ENCODE peak calls at places on chromosomes 11 and 22, in six cellular contexts. F, L, X, P, E and C are unnamed samples.

GRCh38 chr11:23570828-23571227 is 710.6 kb upstream of the CCDC179 start:
- DNase-seq in F (no peak), L (no peak), X (no peak), P (no peak), E (no peak), C (no peak)

GRCh38 chr11:119094816-119095065 is 6.9 kb downstream of the DPAGT1 start:
- DNase-seq in F (peak), L (peak), X (no peak), P (no peak), E (peak), C (no peak)

GRCh38 chr11:83192846-83193245 is 666 bp upstream of the ANKRD42 start:
- DNase-seq in F (no peak), L (no peak), X (no peak), P (no peak), E (no peak), C (no peak)

GRCh38 chr11:12087075-12087775 is 23.2 kb upstream of the MICAL2 start:
- DNase-seq in F (peak), L (peak), X (no peak), P (no peak), E (peak), C (no peak)

GRCh38 chr11:75667268-75667830 is 1.5 kb downstream of the MAP6 start:
- DNase-seq in F (peak), L (no peak), X (peak), P (peak), E (no peak), C (no peak)

GRCh38 chr22:40436460-40437431 is 66.4 kb downstream of the SGSM3 start:
- DNase-seq in F (peak), L (peak), X (no peak), P (peak), E (no peak), C (no peak)

GRCh38 chr11:63229815-63230214 is 13.6 kb downstream of the SLC22A25 start:
- DNase-seq in F (no peak), L (no peak), X (no peak), P (no peak), E (no peak), C (no peak)

GRCh38 chr22:38077595-38077994 is 6.4 kb downstream of the SLC16A8 start:
- DNase-seq in F (no peak), L (no peak), X (no peak), P (no peak), E (no peak), C (no peak)

GRCh38 chr11:111300569-111300968 is 2.2 kb downstream of the POU2AF3 start:
- DNase-seq in F (no peak), L (no peak), X (no peak), P (no peak), E (no peak), C (no peak)

GRCh38 chr11:97814325-97814959 is 1206.3 kb upstream of the CNTN5 start:
- DNase-seq in F (no peak), L (no peak), X (no peak), P (no peak), E (no peak), C (no peak)

GRCh38 chr11:83033367-83033766 is 38.3 kb downstream of the RAB30 start:
- DNase-seq in F (no peak), L (no peak), X (no peak), P (no peak), E (no peak), C (no peak)

GRCh38 chr22:40487663-40488249 is 117.4 kb downstream of the SGSM3 start:
- DNase-seq in F (peak), L (peak), X (no peak), P (no peak), E (no peak), C (no peak)

GRCh38 chr22:27416553-27417427 is 384.8 kb downstream of the MN1 start:
- DNase-seq in F (no peak), L (peak), X (no peak), P (peak), E (no peak), C (no peak)

GRCh38 chr11:94593030-94593429 is 25.9 kb downstream of the PIWIL4 start:
- DNase-seq in F (no peak), L (no peak), X (no peak), P (no peak), E (no peak), C (no peak)

DNA sequence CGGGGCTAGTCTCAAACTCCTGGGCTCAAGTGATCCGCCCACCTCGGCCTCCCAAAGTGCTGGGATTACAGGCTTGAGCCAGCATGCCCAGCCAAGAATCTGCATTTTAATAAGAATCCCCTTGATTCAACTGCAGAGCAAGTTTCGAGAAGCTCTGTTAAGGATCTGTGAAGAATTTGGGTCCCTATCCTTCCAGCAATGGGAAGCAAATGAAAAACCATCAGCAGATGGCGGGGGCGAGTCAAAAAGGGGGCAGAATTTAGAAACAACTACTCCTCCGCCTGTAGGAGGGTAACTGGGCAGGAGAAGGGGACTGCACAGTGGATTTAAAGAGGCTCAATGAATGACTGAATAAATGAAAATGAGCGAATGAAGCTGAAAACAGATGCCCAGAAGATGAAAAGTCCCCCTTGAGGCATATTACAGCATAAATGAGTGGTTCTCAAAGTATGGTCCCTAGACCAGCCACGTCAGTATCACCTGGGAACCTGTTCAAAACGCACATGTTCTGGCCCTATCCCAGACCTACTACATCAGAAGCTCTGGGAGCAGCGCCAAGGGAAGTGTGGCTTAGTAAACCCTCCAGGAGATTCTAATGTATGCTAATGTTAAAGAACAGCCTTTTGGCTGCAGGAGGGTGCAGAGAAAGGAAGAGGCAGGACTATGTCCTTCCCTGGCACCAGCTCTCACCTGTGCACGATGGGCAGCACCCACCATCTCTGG is 15.0 kb downstream of the VWCE start:
- DNase-seq in F (peak), L (no peak), X (no peak), P (peak), E (no peak), C (no peak)
- TF ChIP-seq CTCF in F (peak), L (no peak), X (no peak), P (peak), E (no peak), C (no peak)

GRCh38 chr22:20180640-20181039 is 29.8 kb upstream of the CCDC188 start:
- DNase-seq in F (no peak), L (no peak), X (no peak), P (no peak), E (no peak), C (no peak)

GRCh38 chr22:20178922-20179227 is 28.0 kb upstream of the CCDC188 start:
- DNase-seq in F (no peak), L (no peak), X (no peak), P (no peak), E (no peak), C (no peak)

GRCh38 chr22:20179455-20180244 is 28.8 kb upstream of the CCDC188 start:
- DNase-seq in F (no peak), L (no peak), X (no peak), P (no peak), E (no peak), C (no peak)

GRCh38 chr22:20181194-20181931 is 30.5 kb upstream of the CCDC188 start:
- DNase-seq in F (no peak), L (no peak), X (no peak), P (no peak), E (no peak), C (no peak)

GRCh38 chr22:20180245-20180630 is 29.4 kb upstream of the CCDC188 start:
- DNase-seq in F (no peak), L (no peak), X (no peak), P (peak), E (no peak), C (no peak)
- TF ChIP-seq CTCF in F (peak), L (peak), X (peak), P (peak), E (no peak), C (no peak)

DNA sequence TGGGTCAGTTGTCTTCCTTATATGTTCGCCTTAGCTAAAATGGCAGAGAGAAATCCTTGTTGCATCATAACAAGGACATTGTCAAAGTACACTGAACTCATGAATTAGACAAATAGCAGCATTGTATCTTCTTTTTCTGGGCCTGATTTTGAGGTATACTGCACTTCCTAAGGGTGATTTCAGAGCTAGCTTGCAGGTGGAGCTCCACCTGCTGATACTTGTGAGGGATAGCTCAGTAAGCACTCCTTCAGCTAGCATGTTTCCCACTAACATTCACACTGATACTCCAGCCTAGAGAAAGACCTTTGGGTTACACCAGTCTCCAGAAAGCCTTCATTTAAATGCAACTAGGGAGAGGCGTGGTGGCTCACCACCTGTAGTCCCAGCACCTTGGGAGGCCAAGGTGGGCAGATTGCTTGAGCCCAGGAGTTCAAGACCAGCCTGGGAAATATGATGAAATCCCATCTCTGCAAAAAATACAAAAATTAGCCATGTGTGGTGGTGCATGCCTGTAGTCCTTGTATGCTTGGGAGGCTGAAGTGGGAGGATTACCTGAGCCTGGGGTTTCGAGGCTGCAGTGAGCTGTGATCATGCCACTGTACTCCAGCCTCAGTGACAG is 29.8 kb downstream of the JAM3 start:
- DNase-seq in F (peak), L (no peak), X (no peak), P (no peak), E (no peak), C (no peak)
- TF ChIP-seq CTCF in F (peak), L (peak), X (no peak), P (peak), E (no peak), C (peak)

DNA sequence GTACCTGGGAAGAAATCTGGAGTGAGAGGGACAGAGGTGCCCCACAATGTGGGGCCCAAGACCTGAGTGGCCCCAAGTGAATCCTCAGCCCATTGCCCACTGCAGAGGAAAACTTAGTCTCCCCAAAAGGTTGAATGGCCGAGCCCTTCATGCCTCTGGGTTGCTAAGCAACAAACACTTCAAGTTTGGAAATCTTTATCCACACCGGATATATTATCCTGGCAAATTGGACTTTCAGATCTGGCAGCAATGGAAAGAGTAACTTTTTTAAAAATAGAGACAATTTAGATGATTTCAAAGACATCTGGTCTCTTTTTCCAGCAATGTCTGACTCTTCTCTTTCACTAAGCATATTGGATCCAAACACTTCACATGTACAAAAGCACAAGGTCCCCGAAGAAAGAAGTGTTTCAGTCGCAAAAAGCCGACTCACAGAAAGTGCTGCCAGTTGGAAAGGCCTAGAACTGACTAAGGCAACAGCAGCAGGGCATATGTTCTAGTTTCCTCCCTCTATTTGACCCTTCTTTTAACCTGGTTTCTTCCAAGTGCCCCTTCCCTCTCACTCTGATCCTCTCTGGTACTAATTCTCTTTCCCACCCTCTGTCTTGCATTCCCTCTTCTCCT is 505.2 kb downstream of the SOX6 start:
- DNase-seq in F (no peak), L (no peak), X (no peak), P (no peak), E (no peak), C (no peak)
- TF ChIP-seq CTCF in F (no peak), L (no peak), X (no peak), P (no peak), E (no peak), C (no peak)

GRCh38 chr22:22855085-22855484 is 32.5 kb upstream of the IGLL5 start:
- DNase-seq in F (no peak), L (no peak), X (no peak), P (no peak), E (no peak), C (no peak)

GRCh38 chr22:22856364-22856763 is 31.3 kb upstream of the IGLL5 start:
- DNase-seq in F (no peak), L (no peak), X (no peak), P (no peak), E (no peak), C (no peak)

GRCh38 chr22:22856885-22857606 is 30.6 kb upstream of the IGLL5 start:
- DNase-seq in F (no peak), L (no peak), X (no peak), P (no peak), E (no peak), C (no peak)

GRCh38 chr22:22854466-22854865 is 33.1 kb upstream of the IGLL5 start:
- DNase-seq in F (no peak), L (no peak), X (no peak), P (no peak), E (no peak), C (no peak)

DNA sequence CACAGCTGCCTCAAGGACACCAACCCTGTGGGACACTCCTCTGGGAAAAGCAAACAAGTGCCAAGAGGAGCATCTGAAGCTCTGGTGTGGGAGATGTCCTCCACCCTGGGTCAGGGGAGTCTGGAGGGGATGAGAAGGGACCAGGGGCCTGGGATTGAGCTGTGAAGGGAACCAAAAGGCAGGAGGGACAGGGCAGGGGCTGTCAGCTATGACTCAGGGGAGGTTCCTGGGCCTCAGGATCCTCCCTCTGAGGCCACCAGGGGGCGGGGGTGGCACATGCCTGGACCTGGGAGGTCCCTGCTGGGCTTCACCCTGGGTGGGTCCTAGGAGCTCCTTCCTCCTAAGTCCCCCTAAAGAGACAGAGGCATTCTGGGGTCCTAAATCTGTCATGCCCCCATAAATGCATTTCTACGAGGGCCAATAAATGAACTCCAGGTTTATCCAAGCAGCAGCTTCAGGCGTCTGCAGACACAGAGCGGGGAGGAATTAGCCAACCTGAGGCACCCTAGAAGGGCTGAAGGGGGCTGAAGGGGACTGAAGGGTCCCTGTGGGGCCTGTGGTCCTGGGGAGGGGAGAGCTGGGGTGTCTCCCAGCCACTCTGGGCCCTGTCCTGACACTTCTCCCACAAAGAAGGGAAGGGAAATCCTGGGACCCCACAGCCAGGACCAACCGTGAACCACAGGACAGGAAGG is 31.9 kb upstream of the IGLL5 start:
- DNase-seq in F (peak), L (no peak), X (peak), P (peak), E (no peak), C (no peak)
- TF ChIP-seq CTCF in F (peak), L (peak), X (peak), P (peak), E (no peak), C (no peak)

DNA sequence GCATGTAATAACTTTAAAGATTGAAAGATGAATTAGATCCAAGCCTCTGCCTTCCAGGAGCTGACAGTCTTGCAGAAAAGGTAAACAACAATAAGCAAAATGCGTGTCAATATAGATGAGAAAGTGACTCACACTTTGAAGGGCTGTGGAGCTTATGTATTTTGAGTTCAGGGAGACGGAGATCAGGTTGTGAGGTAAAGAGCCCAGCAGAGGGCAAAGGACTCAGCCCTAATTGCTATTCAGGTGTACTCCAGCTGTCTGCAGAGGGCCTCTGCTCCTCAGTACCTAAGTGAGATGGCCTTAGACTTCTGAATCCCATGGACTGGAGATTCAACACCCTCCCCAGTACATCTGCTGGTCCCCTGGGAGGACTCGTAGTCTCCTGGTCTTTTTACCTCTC is 22.9 kb upstream of the CTR9 start:
- DNase-seq in F (peak), L (no peak), X (no peak), P (no peak), E (no peak), C (no peak)
- TF ChIP-seq CTCF in F (no peak), L (no peak), X (no peak), P (peak), E (no peak), C (no peak)

DNA sequence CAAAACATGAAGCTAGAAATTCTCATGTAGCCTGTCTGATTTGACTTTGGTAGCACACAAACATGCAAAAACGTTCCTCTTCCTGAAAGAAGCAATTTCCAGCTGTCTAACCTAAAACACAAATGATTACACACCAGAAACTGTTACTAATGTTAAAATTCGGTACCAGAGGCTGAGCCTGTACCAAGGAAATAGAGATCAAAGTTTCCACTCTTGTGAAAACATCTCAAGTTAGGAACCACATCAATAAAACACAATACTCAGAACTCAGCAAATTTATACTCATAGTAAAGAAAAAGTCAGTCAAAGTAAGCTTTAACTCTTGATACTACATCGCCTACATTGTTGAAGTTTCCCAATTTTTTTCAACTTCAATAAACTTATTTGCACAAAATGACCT is 107.8 kb downstream of the FCHSD2 start:
- DNase-seq in F (no peak), L (no peak), X (no peak), P (no peak), E (no peak), C (no peak)
- TF ChIP-seq CTCF in F (no peak), L (no peak), X (no peak), P (no peak), E (no peak), C (no peak)